ENCODE peak calls at places on chromosomes 6 and 20, in ten cellular contexts. W, L, M, B, O, N, G, K, X and D are unnamed samples.

GRCh38 chr6:169099411-169100202 is 154.0 kb downstream of the THBS2 start:
- DNase-seq in W (peak; percentile 67), L (no peak), M (no peak), B (peak; percentile 38), O (no peak), N (no peak), G (no peak), K (no peak), X (no peak), D (no peak)

GRCh38 chr6:53862517-53863457 is 68.0 kb downstream of the LRRC1 start:
- DNase-seq in W (no peak), L (no peak), M (no peak), B (no peak), O (no peak), N (peak; percentile 40), G (no peak), K (no peak), X (peak; percentile 29), D (no peak)

GRCh38 chr6:150025201-150025917 is at the start of gene RAET1L:
- DNase-seq in W (peak; percentile 52), L (no peak), M (no peak), B (no peak), O (peak; percentile 47), N (no peak), G (peak; percentile 46), K (peak; percentile 43), X (no peak), D (no peak)

GRCh38 chr6:126716826-126717514 is 377.1 kb downstream of the CENPW start:
- DNase-seq in W (peak; percentile 56), L (no peak), M (no peak), B (peak; percentile 30), O (no peak), N (no peak), G (no peak), K (no peak), X (no peak), D (no peak)

GRCh38 chr6:169850746-169851145 is 99.3 kb downstream of the ERMARD start:
- DNase-seq in W (no peak), L (no peak), M (no peak), B (no peak), O (peak; percentile 8), N (peak; percentile 2), G (no peak), K (no peak), X (no peak), D (no peak)

GRCh38 chr6:137729866-137730629 is 137.0 kb upstream of the TNFAIP3 start:
- DNase-seq in W (no peak), L (no peak), M (no peak), B (no peak), O (no peak), N (no peak), G (no peak), K (no peak), X (no peak), D (no peak)

GRCh38 chr20:50982372-50982771 is 23.8 kb downstream of the MOCS3 start:
- DNase-seq in W (no peak), L (no peak), M (no peak), B (no peak), O (peak; percentile 60), N (no peak), G (no peak), K (no peak), X (no peak), D (no peak)

GRCh38 chr6:72216222-72217106 is 330.1 kb downstream of the RIMS1 start:
- DNase-seq in W (no peak), L (no peak), M (no peak), B (no peak), O (peak; percentile 66), N (no peak), G (no peak), K (peak; percentile 45), X (no peak), D (no peak)

GRCh38 chr20:56685879-56686278 is 56.8 kb downstream of the TFAP2C start:
- DNase-seq in W (no peak), L (no peak), M (no peak), B (no peak), O (no peak), N (no peak), G (no peak), K (no peak), X (no peak), D (no peak)

GRCh38 chr20:45823949-45824835 is 2.9 kb downstream of the TNNC2 start:
- DNase-seq in W (peak; percentile 88), L (peak; percentile 37), M (peak; percentile 62), B (peak; percentile 66), O (peak; percentile 62), N (peak; percentile 62), G (peak; percentile 65), K (peak; percentile 40), X (no peak), D (no peak)
- TF ChIP-seq CTCF in W (peak; percentile 70), L (no peak), M (no peak), B (peak; percentile 52), O (peak; percentile 47), N (no peak), G (peak; percentile 52), K (peak; percentile 48), X (peak; percentile 37), D (peak; percentile 37)

GRCh38 chr6:30740540-30740870 is 2.0 kb downstream of the FLOT1 start:
- DNase-seq in W (no peak), L (no peak), M (no peak), B (no peak), O (no peak), N (no peak), G (no peak), K (no peak), X (no peak), D (no peak)

GRCh38 chr6:30743099-30744053 is 889 bp upstream of the FLOT1 start:
- DNase-seq in W (no peak), L (peak; percentile 21), M (peak; percentile 49), B (no peak), O (no peak), N (peak; percentile 42), G (peak; percentile 41), K (no peak), X (no peak), D (no peak)

GRCh38 chr6:30741789-30742315 is 635 bp downstream of the FLOT1 start:
- DNase-seq in W (no peak), L (no peak), M (no peak), B (no peak), O (no peak), N (no peak), G (no peak), K (no peak), X (no peak), D (no peak)

GRCh38 chr6:30742316-30743098 is at the start of gene FLOT1:
- DNase-seq in W (peak; percentile 99), L (peak; percentile 84), M (peak; percentile 97), B (peak; percentile 88), O (peak; percentile 99), N (peak; percentile 94), G (peak; percentile 99), K (peak; percentile 99), X (peak; percentile 84), D (peak; percentile 79)

GRCh38 chr6:30740993-30741784 is 1.3 kb downstream of the FLOT1 start:
- DNase-seq in W (peak; percentile 79), L (no peak), M (no peak), B (no peak), O (no peak), N (no peak), G (no peak), K (no peak), X (no peak), D (no peak)
- TF ChIP-seq CTCF in W (peak; percentile 36), L (no peak), M (no peak), B (no peak), O (no peak), N (no peak), G (no peak), K (no peak), X (no peak), D (no peak)

DNA sequence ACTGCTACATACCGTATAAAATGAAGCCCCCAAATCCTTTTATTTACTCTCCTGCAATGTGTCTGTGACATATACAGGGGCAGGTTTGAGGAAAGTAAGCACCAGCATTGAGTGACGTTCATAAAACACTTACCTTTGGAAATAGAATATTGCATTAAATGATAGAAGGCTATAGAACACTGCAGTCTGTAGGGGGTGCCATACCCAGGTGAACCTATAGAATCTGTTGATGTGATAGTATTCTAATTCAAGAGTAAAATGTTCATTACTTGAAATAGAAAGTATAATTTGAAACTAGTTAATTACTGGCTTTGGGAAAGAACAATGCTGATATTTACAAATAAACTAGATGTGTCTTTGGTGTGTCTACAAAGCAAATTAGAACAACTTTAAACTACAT is 47.0 kb upstream of the PRL start:
- DNase-seq in W (no peak), L (no peak), M (no peak), B (no peak), O (no peak), N (no peak), G (no peak), K (no peak), X (no peak), D (no peak)
- TF ChIP-seq CTCF in W (peak; percentile 79), L (no peak), M (no peak), B (peak; percentile 33), O (no peak), N (no peak), G (no peak), K (no peak), X (no peak), D (peak; percentile 31)

DNA sequence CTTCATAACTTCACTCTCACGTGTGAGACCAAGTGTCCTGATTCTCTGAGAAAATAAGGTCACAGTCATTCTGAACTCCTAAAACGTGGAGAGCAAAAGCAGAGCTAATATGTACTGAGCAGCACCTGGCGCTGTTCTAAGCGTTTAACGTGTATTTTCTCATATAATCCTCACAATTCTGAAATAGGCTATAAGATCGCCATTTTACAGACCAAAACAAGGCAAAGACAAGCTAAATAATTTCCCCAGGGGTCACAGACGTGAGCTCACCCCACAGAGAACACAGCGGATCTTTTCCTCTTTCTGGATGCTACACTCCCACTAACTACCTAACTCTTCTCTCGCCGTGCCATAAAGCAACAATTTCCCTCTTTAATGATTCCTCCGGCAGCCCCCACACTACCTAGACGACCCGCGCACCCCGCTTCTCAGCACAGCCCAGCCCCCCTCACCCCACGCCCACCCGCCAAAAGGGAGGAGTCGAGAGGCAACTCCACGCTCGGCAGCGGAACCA is 636 bp downstream of the SUPT3H start:
- DNase-seq in W (no peak), L (no peak), M (no peak), B (no peak), O (no peak), N (no peak), G (no peak), K (no peak), X (no peak), D (no peak)
- TF ChIP-seq CTCF in W (no peak), L (no peak), M (no peak), B (no peak), O (no peak), N (no peak), G (no peak), K (no peak), X (no peak), D (no peak)